ENCODE peak calls at places on chromosomes 12 and 14, in four cellular contexts. Q, R, B and L are unnamed samples.

GRCh38 chr12:47818382-47818700 is 1.4 kb downstream of the HDAC7 start:
- DNase-seq in Q (no peak), B (no peak), R (no peak), L (no peak)

GRCh38 chr14:63046339-63047268 is 1.3 kb upstream of the KCNH5 start:
- DNase-seq in B (no peak), Q (no peak), R (no peak), L (no peak)

GRCh38 chr14:105588236-105588860 is 62.0 kb downstream of the TMEM121 start:
- DNase-seq in Q (no peak), R (no peak), B (no peak), L (no peak)

GRCh38 chr12:49903700-49904423 is at the start of gene FAIM2:
- DNase-seq in B (no peak), Q (no peak), R (peak; percentile 56), L (peak; percentile 29)

GRCh38 chr12:6996040-6996441 is 22.2 kb downstream of the LPCAT3 start:
- DNase-seq in R (no peak), B (peak; percentile 18), Q (peak; percentile 5), L (no peak)

GRCh38 chr12:119869720-119870119 is 7.4 kb downstream of the CIT start:
- DNase-seq in R (peak; percentile 41), B (peak; percentile 27), Q (no peak), L (no peak)

GRCh38 chr12:2322554-2323120 is 269.9 kb downstream of the CACNA1C start:
- DNase-seq in B (no peak), Q (peak; percentile 69), R (no peak), L (no peak)

GRCh38 chr14:105162374-105162979 is 6.1 kb downstream of the JAG2 start:
- DNase-seq in Q (no peak), B (no peak), R (no peak), L (no peak)

GRCh38 chr14:101078892-101079221 is 175.3 kb upstream of the RTL1 start:
- DNase-seq in Q (no peak), B (no peak), R (peak; percentile 13), L (no peak)

GRCh38 chr14:22070119-22070982 is 396.7 kb upstream of the OR4E1 start:
- DNase-seq in Q (peak; percentile 22), B (no peak), R (no peak), L (peak; percentile 74)

GRCh38 chr14:64363265-64363840 is 24.8 kb upstream of the MTHFD1 start:
- DNase-seq in B (no peak), Q (no peak), R (no peak), L (no peak)

GRCh38 chr12:21568115-21568514 is 36.5 kb downstream of the GYS2 start:
- DNase-seq in R (no peak), B (no peak), Q (no peak), L (no peak)

GRCh38 chr12:124904306-124905098 is 9.9 kb downstream of the UBC start:
- DNase-seq in Q (peak; percentile 51), B (peak; percentile 73), R (peak; percentile 95), L (no peak)

GRCh38 chr14:72416892-72417291 is 477.0 kb downstream of the DPF3 start:
- DNase-seq in Q (no peak), B (no peak), R (no peak), L (no peak)

GRCh38 chr14:24259282-24260025 is 3.5 kb downstream of the TGM1 start:
- DNase-seq in R (no peak), B (no peak), Q (no peak), L (no peak)

GRCh38 chr12:115763982-115764621 is 513.4 kb downstream of the MED13L start:
- DNase-seq in R (no peak), B (no peak), Q (no peak), L (no peak)

GRCh38 chr12:114954626-114955025 is 270.7 kb upstream of the TBX3 start:
- DNase-seq in R (no peak), Q (no peak), B (no peak), L (no peak)

GRCh38 chr14:90739318-90740077 is 76.7 kb downstream of the TTC7B start:
- DNase-seq in Q (no peak), B (no peak), R (no peak), L (no peak)

GRCh38 chr12:95790025-95790911 is at the start of gene NTN4:
- DNase-seq in R (peak; percentile 49), B (peak; percentile 54), Q (peak; percentile 54), L (peak; percentile 8)

GRCh38 chr14:41285193-41285748 is 321.4 kb upstream of the LRFN5 start:
- DNase-seq in B (no peak), Q (peak; percentile 85), R (peak; percentile 21), L (no peak)

GRCh38 chr12:54010053-54010971 is 1.5 kb downstream of the HOXC8 start:
- DNase-seq in R (no peak), Q (no peak), B (peak; percentile 38), L (no peak)
- H3K4me3 ChIP-seq in R (peak overlapping the region; percentile 59), Q (no peak overlapping the region), B (peak overlapping the region; percentile 37), L (no peak overlapping the region)

GRCh38 chr12:108129017-108129812 is at the start of gene WSCD2:
- DNase-seq in B (peak; percentile 7), R (peak; percentile 52), Q (peak; percentile 84), L (no peak)
- H3K27ac ChIP-seq in B (no peak within 1 kb of the TSS), R (peak within 1 kb of the TSS; percentile 68), Q (no peak within 1 kb of the TSS), L (no peak within 1 kb of the TSS)

DNA sequence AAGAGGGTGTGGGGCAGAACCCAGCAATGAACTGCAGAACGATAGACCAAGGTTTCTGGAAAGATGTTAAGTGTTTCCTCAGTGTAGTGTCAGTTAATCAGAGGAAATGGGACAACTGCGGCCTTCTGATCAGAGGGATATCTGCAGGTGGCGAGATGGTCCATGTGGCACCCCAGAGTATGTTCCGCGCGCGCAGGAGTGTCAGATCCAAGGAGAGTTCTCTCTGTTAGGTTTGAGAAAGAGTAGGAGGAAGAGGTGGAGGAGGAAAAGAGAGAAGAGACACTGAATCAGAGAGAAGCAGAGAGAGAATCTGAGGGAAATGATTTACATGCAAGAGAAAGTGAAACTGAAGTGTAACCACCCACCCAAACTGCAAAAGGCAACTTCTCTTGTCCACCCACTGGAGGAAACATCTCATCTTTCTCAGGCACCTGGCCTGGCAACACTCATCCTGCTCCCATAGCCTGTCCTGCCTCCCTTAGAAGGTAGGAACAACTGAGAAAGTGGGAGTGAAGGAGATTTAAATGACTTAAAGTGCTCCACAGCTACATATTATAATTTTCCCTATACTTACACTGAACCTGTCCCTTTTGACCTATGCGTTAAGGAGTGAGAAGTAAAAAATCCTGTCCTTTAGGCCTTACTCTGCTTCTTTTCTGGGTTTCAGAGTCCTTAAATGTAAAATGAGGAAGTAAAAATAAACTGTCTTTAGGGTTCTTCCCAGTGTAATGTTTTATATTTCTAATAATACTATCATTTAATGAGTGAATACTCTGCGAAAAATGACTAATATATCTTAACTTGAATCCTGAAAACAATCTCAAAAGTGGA is 6.8 kb upstream of the TESPA1 start:
- DNase-seq in R (no peak), B (no peak), Q (no peak), L (peak; percentile 51)
- H3K4me1 ChIP-seq in R (no peaks in the 10 kb centered on the region), B (no peaks in the 10 kb centered on the region), Q (no peaks in the 10 kb centered on the region), L (peaks cover 23% of the 10 kb centered on the region)

GRCh38 chr14:102554835-102555819 is 37.3 kb upstream of the RCOR1 start:
- DNase-seq in Q (peak; percentile 75), R (peak; percentile 42), B (peak; percentile 41), L (peak; percentile 60)
- H3K4me3 ChIP-seq in Q (peak overlapping the region; percentile 52), R (peak overlapping the region; percentile 67), B (peak overlapping the region; percentile 72), L (peak overlapping the region; percentile 74)

DNA sequence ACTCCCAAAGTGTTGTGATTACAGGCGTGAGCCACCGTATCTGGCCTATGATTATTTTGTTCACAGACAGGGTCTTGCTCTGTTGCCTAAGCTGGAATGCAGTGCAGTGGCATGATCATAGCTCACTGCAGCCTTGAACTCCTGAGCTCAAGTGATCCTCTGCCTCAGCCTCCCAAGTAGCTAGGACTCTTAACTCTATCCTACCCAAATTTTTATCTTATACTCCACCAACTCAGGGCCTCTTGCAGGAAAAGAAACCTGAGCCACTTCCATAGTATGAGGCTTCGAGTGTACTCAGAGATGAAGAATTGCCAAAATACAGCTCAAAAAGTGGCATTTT is 828 bp downstream of the MMAB start:
- DNase-seq in Q (no peak), B (no peak), R (no peak), L (no peak)
- H3K27ac ChIP-seq in Q (peak overlapping the region; percentile 80), B (peak overlapping the region; percentile 73), R (peak overlapping the region; percentile 83), L (peak overlapping the region; percentile 95)

GRCh38 chr14:74495356-74495755 is 1.8 kb downstream of the ISCA2 start:
- DNase-seq in Q (no peak), B (no peak), R (no peak), L (no peak)
- H3K4me1 ChIP-seq in Q (peaks cover 8% of the 10 kb centered on the region), B (peaks cover 16% of the 10 kb centered on the region), R (no peaks in the 10 kb centered on the region), L (peaks cover 18% of the 10 kb centered on the region)